ENCODE peak calls at places on chromosomes 6 and 20, in seven cellular contexts. I is IMR-90, K is mucosa of descending colon, X is lower lobe of right lung, G is aorta, O is transverse colon, F is heart left ventricle. V is an unnamed sample. For H3K9me3, the result is how much of the 10 kb centered on the place peaks cover.

GRCh38 chr20:9457055-9457454 is 57.3 kb upstream of the LAMP5 start:
- DNase-seq in K (no peak), I (no peak), G (no peak), F (no peak), X (no peak), O (no peak), V (no peak)

GRCh38 chr6:146050168-146050567 is 21.3 kb downstream of the GRM1 start:
- DNase-seq in K (no peak), O (no peak), G (no peak), I (no peak), F (no peak), X (no peak), V (no peak)

GRCh38 chr6:20458051-20458894 is 56.6 kb downstream of the E2F3 start:
- DNase-seq in K (no peak), O (no peak), X (no peak), I (no peak), F (no peak), G (no peak), V (no peak)

GRCh38 chr20:35700625-35701148 is 1.5 kb downstream of the ROMO1 start:
- DNase-seq in K (no peak), G (no peak), F (no peak), X (no peak), I (no peak), O (no peak), V (no peak)

GRCh38 chr6:46715106-46715505 is 20.1 kb downstream of the PLA2G7 start:
- DNase-seq in F (no peak), I (no peak), O (no peak), K (no peak), G (no peak), X (no peak), V (no peak)

GRCh38 chr6:142846883-142847287 is 98.1 kb downstream of the HIVEP2 start:
- DNase-seq in X (no peak), I (peak), F (peak), K (no peak), G (no peak), O (no peak), V (peak)

GRCh38 chr6:24721461-24722215 is 2.7 kb upstream of the C6orf62 start:
- DNase-seq in F (peak), G (no peak), K (peak), I (peak), X (no peak), O (peak), V (no peak)

GRCh38 chr20:21534453-21534852 is 20.6 kb upstream of the NKX2-2 start:
- DNase-seq in X (peak), I (no peak), O (no peak), K (peak), F (no peak), G (no peak), V (no peak)

GRCh38 chr20:1809611-1810510 is 85.3 kb upstream of the SIRPA start:
- DNase-seq in K (no peak), X (no peak), O (no peak), G (no peak), F (no peak), I (peak), V (peak)

GRCh38 chr6:292506-293184 is 358 bp downstream of the DUSP22 start:
- DNase-seq in K (peak), X (peak), G (peak), O (peak), F (peak), I (peak), V (peak)

GRCh38 chr6:33007831-33008395 is 1.5 kb downstream of the HLA-DOA start:
- DNase-seq in O (no peak), F (no peak), I (no peak), X (no peak), G (no peak), K (no peak), V (no peak)

GRCh38 chr6:167706313-167707109 is 120.2 kb upstream of the AFDN start:
- DNase-seq in X (no peak), F (no peak), G (no peak), I (no peak), O (no peak), K (no peak), V (no peak)

GRCh38 chr6:142796571-142796970 is 148.4 kb downstream of the HIVEP2 start:
- DNase-seq in X (peak), I (peak), K (no peak), O (no peak), G (no peak), F (no peak), V (no peak)

GRCh38 chr6:116292553-116292952 is 12.8 kb upstream of the TSPYL1 start:
- DNase-seq in X (no peak), K (no peak), G (no peak), F (no peak), I (no peak), O (no peak), V (no peak)

GRCh38 chr6:168700880-168701279 is 259.9 kb downstream of the SMOC2 start:
- DNase-seq in O (peak), I (no peak), K (peak), F (no peak), X (no peak), G (no peak), V (peak)

GRCh38 chr20:13821876-13822275 is 37.0 kb downstream of the NDUFAF5 start:
- DNase-seq in X (no peak), O (no peak), K (no peak), F (no peak), G (no peak), I (no peak), V (no peak)

GRCh38 chr6:148924226-148924989 is 177.6 kb downstream of the UST start:
- DNase-seq in F (no peak), I (no peak), G (no peak), O (no peak), K (no peak), X (no peak), V (no peak)

GRCh38 chr6:149362289-149362688 is 37.8 kb upstream of the SUMO4 start:
- DNase-seq in K (no peak), O (no peak), F (no peak), G (no peak), I (no peak), X (no peak), V (no peak)

GRCh38 chr6:40998661-40999060 is 40.4 kb downstream of the UNC5CL start:
- DNase-seq in I (no peak), G (no peak), O (no peak), K (no peak), X (no peak), F (no peak), V (no peak)

DNA sequence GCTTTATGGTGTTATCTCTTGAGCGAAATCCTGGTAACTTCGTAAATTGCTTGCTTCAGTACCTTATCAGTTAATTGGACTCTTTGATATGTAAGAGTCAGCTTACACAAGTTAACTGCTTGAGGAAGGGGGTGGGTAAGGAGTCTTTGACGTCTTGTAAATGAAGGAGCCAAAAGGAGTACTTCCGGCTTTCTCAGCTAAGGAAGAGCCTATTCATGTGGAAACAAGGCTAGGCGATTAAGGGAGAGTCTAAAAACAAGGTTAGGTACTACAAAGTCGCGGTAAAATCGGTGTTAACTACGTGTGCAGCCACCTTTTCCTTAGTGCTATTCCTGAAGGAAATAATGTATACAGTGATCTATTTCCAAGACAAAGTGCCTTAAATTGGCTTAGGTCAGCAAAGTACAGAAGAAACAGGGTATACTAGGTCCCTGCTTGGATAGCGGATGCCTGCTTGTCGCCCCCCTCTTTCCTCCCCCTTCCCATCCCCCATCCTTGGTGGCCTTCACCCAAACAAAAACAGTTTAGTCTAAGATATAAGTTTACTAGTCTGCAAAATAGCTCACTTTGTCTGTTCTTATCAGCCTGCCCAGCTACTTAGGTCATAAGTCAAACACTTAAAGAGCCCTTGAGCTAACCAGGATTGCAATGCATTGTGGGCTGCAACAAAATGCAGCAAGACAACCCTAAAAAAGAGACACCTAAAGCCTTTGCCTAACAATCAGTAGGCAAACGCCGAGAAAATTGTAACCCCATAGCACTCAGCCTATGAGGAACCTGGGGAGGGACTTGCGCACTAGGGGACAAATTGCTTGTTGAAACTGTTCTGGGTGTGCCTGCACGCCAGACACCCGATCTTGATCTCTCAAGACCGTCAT is 147.3 kb downstream of the TRIM27 start:
- DNase-seq in G (no peak), X (no peak), F (no peak), I (no peak), O (no peak), K (no peak), V (no peak)
- H3K9me3 ChIP-seq in G (under half), X (under half), F (under half), I (under half), O (under half), K (under half), V (under half)

GRCh38 chr6:26613717-26614683 is 17.2 kb downstream of the ABT1 start:
- DNase-seq in X (peak), O (no peak), I (no peak), F (peak), K (peak), G (peak), V (no peak)
- H3K4me3 ChIP-seq in X (peak), O (no peak), I (no peak), F (peak), K (no peak), G (no peak), V (no peak)

GRCh38 chr20:49282584-49283171 is 4.8 kb upstream of the ZNFX1 start:
- DNase-seq in F (no peak), X (no peak), K (no peak), G (no peak), I (no peak), O (no peak), V (no peak)
- H3K9me3 ChIP-seq in F (under half), X (under half), K (half or more), G (under half), I (under half), O (under half), V (under half)

DNA sequence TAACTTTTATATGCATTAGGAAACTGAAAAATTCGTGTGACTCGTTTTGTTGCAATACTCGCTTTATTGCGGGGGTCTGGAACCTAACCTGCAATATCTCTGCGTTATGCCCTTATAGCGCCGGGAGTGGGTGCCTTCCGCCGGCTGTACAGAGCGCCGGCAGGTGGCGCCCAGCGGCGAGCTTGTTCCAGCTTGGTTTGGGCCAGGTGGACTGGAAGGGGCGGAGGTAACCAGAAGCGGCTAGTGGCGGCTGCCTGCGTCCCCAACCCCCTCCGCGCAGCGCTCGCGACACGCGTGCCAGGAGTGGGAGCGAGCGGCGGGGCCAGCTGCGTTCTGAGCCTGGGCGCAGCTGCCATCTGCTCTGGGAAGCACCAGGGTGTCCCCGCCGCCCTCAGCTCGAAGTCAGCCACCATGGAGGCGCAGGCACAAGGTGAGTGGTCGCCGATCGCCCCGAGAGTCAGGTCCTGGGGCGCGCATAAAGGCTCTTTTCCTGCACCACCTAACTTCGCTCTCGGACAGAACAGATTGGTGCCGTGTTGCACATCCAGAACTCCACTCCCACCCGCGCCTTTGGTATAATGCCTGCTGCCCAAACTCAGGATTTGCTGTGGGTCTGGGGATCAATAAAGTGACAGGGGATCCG is at the start of gene TPD52L1:
- DNase-seq in G (peak), K (peak), F (peak), X (peak), O (peak), I (peak), V (peak)
- H3K4me3 ChIP-seq in G (peak), K (peak), F (peak), X (peak), O (peak), I (peak), V (peak)

GRCh38 chr20:54920491-54920890 is 445.1 kb downstream of the DOK5 start:
- DNase-seq in X (no peak), K (no peak), O (no peak), F (no peak), G (no peak), I (no peak), V (no peak)
- H3K9me3 ChIP-seq in X (under half), K (under half), O (under half), F (under half), G (under half), I (under half), V (under half)